ENCODE peak calls at places on chromosomes 11 and 22, in five cellular contexts. X is HCT116, H is esophagus muscularis mucosa, K is upper lobe of left lung, P is GM23338. E is an unnamed sample. For H3K4me1, the result is how much of the 10 kb centered on the place peaks cover.

GRCh38 chr11:75276696-75277095 is 36.1 kb downstream of the TPBGL start:
- DNase-seq in X (no peak), H (no peak), K (peak), P (peak), E (peak)

GRCh38 chr11:134614141-134614540 is 202.1 kb upstream of the B3GAT1 start:
- DNase-seq in X (no peak), H (no peak), K (no peak), P (no peak), E (peak)

GRCh38 chr11:108562746-108563581 is 30.6 kb downstream of the EXPH5 start:
- DNase-seq in X (no peak), H (no peak), K (no peak), P (no peak), E (no peak)

GRCh38 chr11:10497371-10498021 is 42.4 kb downstream of the AMPD3 start:
- DNase-seq in X (no peak), H (no peak), K (no peak), P (no peak), E (no peak)

GRCh38 chr11:130554241-130555055 is 106.0 kb downstream of the ADAMTS15 start:
- DNase-seq in X (no peak), H (no peak), K (no peak), P (no peak), E (no peak)

GRCh38 chr11:61338783-61339489 is 5.9 kb downstream of the TKFC start:
- DNase-seq in X (no peak), H (no peak), K (no peak), P (no peak), E (no peak)

GRCh38 chr11:105229257-105229656 is 89.7 kb upstream of the CARD18 start:
- DNase-seq in X (no peak), H (no peak), K (no peak), P (no peak), E (no peak)

GRCh38 chr11:8641332-8641731 is 41.1 kb downstream of the TRIM66 start:
- DNase-seq in X (no peak), H (no peak), K (no peak), P (peak), E (no peak)

GRCh38 chr22:37746366-37747089 is 49.7 kb downstream of the TRIOBP start:
- DNase-seq in X (no peak), H (no peak), K (peak), P (no peak), E (no peak)

GRCh38 chr11:111982019-111982464 is 43.2 kb upstream of the DLAT start:
- DNase-seq in X (peak), H (no peak), K (peak), P (peak), E (no peak)

GRCh38 chr11:111980062-111980461 is 42.9 kb downstream of the DIXDC1 start:
- DNase-seq in X (no peak), H (no peak), K (no peak), P (no peak), E (no peak)

GRCh38 chr11:111981270-111981669 is 43.9 kb upstream of the DLAT start:
- DNase-seq in X (no peak), H (no peak), K (no peak), P (no peak), E (no peak)

GRCh38 chr11:111983187-111983986 is 41.8 kb upstream of the DLAT start:
- DNase-seq in X (no peak), H (no peak), K (peak), P (peak), E (no peak)

DNA sequence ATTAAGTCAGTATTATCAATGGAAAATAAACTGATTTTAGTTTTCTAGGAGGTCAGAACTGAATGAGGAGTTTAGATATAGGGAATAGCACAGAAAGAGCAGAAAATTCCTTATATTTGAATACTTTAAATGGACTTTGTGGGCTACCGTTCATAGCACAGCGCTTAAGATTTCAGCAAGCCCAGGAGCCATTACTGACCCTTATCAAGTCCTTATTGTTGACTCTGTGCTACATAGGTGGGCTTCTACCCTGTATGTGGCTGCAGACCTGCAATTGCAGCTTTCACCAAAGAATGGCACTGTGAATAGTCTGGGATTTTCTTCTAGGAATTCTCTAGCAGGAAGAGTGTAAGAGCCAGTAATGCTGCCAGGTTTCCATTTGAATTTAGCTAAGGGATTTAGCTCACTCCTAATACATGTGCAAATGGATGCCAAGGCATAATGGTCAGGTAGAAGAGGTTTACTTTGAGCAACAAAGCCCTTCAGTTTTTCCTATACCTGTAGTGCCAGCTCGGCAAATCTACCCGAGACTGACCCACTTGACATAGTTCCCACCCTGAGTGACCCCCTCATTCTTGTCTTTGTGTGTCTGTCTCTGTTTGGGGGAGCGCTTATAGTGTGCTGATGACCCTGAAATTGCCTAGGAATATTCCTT is 42.5 kb upstream of the DLAT start:
- DNase-seq in X (no peak), H (no peak), K (no peak), P (peak), E (no peak)
- H3K4me1 ChIP-seq in X (under half), H (half or more), K (under half), P (under half), E (under half)

GRCh38 chr22:29578462-29578861 is 2.5 kb downstream of the NIPSNAP1 start:
- DNase-seq in X (no peak), H (no peak), K (no peak), P (no peak), E (no peak)

GRCh38 chr22:29580200-29580810 is 608 bp downstream of the NIPSNAP1 start:
- DNase-seq in X (no peak), H (no peak), K (no peak), P (peak), E (no peak)

GRCh38 chr22:29584975-29585374 is 4.1 kb upstream of the NIPSNAP1 start:
- DNase-seq in X (no peak), H (no peak), K (no peak), P (no peak), E (no peak)

GRCh38 chr22:29581799-29582198 is 886 bp upstream of the NIPSNAP1 start:
- DNase-seq in X (no peak), H (no peak), K (peak), P (peak), E (no peak)
- H3K4me3 ChIP-seq in X (peak), H (peak), K (peak), P (no peak), E (peak)

DNA sequence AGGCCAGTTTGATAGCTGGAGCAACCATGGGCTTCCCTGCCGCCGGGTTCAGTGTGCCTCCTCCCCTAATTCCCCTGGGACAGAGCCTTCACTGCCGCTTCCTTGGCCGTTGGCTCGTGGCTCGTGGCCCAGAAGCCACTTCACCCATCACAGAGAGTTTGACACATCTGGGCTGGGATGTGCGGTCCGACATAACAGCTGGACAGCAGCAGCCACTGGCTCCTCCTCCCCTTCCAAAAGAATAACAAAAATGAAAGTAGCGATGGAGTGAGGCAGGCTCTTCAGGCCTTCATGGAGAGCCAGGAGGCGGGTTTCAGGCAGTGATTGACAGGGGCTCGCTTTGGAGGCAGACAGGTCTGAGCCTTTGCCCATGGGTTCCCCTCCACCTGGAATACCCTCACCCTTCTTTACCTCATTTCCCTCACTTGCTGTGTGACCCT is 8.2 kb downstream of the CREB3L1 start:
- DNase-seq in X (no peak), H (no peak), K (no peak), P (peak), E (no peak)
- TF ChIP-seq POLR2AphosphoS5 in X (no peak), H (no peak), K (peak), P (no peak), E (no peak)

GRCh38 chr22:36163497-36163896 is 2.9 kb upstream of the APOL3 start:
- DNase-seq in X (no peak), H (no peak), K (peak), P (no peak), E (no peak)

GRCh38 chr22:36165161-36165560 is 4.6 kb upstream of the APOL3 start:
- DNase-seq in X (no peak), H (no peak), K (peak), P (no peak), E (no peak)

GRCh38 chr22:36166086-36166485 is 5.5 kb upstream of the APOL3 start:
- DNase-seq in X (no peak), H (no peak), K (no peak), P (no peak), E (no peak)

GRCh38 chr22:36166518-36167220 is 6.1 kb upstream of the APOL3 start:
- DNase-seq in X (no peak), H (no peak), K (no peak), P (no peak), E (no peak)

DNA sequence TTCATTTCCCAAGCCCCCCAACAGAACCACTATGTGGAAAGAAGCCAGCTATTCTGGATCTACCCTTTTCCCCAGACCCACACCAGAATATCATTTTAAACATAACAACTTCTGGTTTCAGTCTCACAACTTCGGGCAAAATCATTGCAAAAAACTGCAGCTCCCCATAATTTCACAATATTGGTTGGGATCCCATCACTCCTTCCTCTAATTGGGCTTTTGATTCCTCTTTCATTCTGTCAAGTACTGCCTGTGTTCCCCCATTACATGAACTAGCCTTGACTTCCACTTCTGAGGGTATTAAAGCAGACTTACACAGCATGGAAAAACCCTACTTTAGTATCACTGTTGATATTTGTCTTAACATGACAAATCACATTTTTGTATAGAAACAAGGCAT is 4.1 kb upstream of the APOL3 start:
- DNase-seq in X (no peak), H (no peak), K (peak), P (no peak), E (no peak)
- H3K4me1 ChIP-seq in X (under half), H (under half), K (half or more), P (under half), E (under half)

GRCh38 chr11:49202287-49202976 is 6.0 kb downstream of the FOLH1 start:
- DNase-seq in X (no peak), H (no peak), K (no peak), P (no peak), E (no peak)

DNA sequence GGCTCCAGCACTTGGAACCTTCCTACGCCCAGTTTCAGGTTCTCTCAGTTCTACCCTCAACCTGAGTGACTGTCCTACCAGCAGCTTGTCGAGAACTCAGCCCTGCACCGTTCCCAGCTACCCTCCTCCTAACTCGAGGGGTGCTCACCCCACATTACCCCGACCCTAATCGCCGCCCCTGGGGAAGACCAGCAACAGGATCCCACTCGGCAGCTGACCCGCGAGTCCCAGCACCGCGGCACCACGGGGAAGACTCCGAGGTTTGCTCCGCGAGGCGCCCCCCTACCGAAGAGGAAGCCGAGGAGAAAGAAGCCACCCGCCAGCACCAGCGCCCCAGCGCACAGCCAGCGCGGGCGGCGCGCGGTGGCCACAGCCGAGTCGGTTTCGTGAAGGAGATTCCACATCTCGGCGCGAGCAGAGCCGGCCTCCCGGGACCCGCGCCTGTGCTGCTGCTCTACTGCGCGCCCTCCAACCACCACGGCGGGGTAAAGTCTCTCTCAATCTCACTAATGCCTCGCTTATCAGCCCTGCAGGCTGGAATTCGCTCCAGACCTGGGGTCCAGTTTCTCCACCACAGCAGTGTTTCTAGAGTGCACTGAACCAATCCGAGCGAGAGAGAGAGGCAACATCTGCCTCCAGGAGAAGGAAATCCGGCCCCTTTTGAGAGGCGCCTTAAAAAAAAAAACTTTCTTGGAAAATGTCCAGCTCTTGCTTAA is at the start of gene FOLH1:
- DNase-seq in X (no peak), H (no peak), K (peak), P (peak), E (no peak)
- H3K4me3 ChIP-seq in X (no peak), H (peak), K (peak), P (peak), E (peak)

GRCh38 chr11:121829159-121829643 is 286.8 kb downstream of the BLID start:
- DNase-seq in X (peak), H (no peak), K (no peak), P (no peak), E (no peak)
- TF ChIP-seq POLR2AphosphoS5 in X (peak), H (peak), K (peak), P (no peak), E (no peak)

E was measured in vagina.